ENCODE peak calls at places on chromosomes 11 and 22, in five cellular contexts. One of them, this sample, is unnamed.

GRCh38 chr11:120816711-120817110 is 207.2 kb upstream of the TBCEL start:
- DNase-seq in IMR-90: no peak
- DNase-seq in H1: no peak
- DNase-seq in mesenchymal stem cell: no peak
- DNase-seq in trophoblast cell: no peak
- DNase-seq in this sample: no peak

GRCh38 chr22:24578355-24579241 is 14.3 kb downstream of the LRRC75B start:
- DNase-seq in IMR-90: peak; percentile 20
- DNase-seq in H1: no peak
- DNase-seq in mesenchymal stem cell: peak; percentile 13
- DNase-seq in trophoblast cell: peak; percentile 63
- DNase-seq in this sample: no peak

GRCh38 chr22:45320326-45320976 is 10.7 kb downstream of the FAM118A start:
- DNase-seq in IMR-90: peak; percentile 75
- DNase-seq in H1: no peak
- DNase-seq in mesenchymal stem cell: no peak
- DNase-seq in trophoblast cell: no peak
- DNase-seq in this sample: no peak

GRCh38 chr11:96132437-96132836 is 208.5 kb upstream of the MTMR2 start:
- DNase-seq in IMR-90: peak; percentile 46
- DNase-seq in H1: no peak
- DNase-seq in mesenchymal stem cell: peak; percentile 41
- DNase-seq in trophoblast cell: no peak
- DNase-seq in this sample: no peak

GRCh38 chr11:42145311-42145710 is 685.9 kb upstream of the LRRC4C start:
- DNase-seq in IMR-90: no peak
- DNase-seq in H1: no peak
- DNase-seq in mesenchymal stem cell: no peak
- DNase-seq in trophoblast cell: no peak
- DNase-seq in this sample: no peak

GRCh38 chr11:117829369-117829725 is 4.8 kb upstream of the FXYD2 start:
- DNase-seq in IMR-90: no peak
- DNase-seq in H1: no peak
- DNase-seq in mesenchymal stem cell: no peak
- DNase-seq in trophoblast cell: no peak
- DNase-seq in this sample: no peak

GRCh38 chr11:69215784-69216415 is 60.2 kb downstream of the SMIM38 start:
- DNase-seq in IMR-90: peak; percentile 71
- DNase-seq in H1: no peak
- DNase-seq in mesenchymal stem cell: peak; percentile 62
- DNase-seq in trophoblast cell: no peak
- DNase-seq in this sample: no peak

GRCh38 chr11:57458410-57459111 is 1.8 kb upstream of the RTN4RL2 start:
- DNase-seq in IMR-90: peak; percentile 11
- DNase-seq in H1: no peak
- DNase-seq in mesenchymal stem cell: peak; percentile 38
- DNase-seq in trophoblast cell: peak; percentile 65
- DNase-seq in this sample: no peak

GRCh38 chr11:8293171-8293570 is 29.5 kb upstream of the LMO1 start:
- DNase-seq in IMR-90: no peak
- DNase-seq in H1: no peak
- DNase-seq in mesenchymal stem cell: no peak
- DNase-seq in trophoblast cell: no peak
- DNase-seq in this sample: no peak

GRCh38 chr11:111635706-111636045 is 33.4 kb downstream of the SIK2 start:
- DNase-seq in IMR-90: peak; percentile 67
- DNase-seq in H1: no peak
- DNase-seq in mesenchymal stem cell: no peak
- DNase-seq in trophoblast cell: no peak
- DNase-seq in this sample: no peak

GRCh38 chr22:39500101-39500500 is 2.0 kb upstream of the MIEF1 start:
- DNase-seq in IMR-90: no peak
- DNase-seq in H1: no peak
- DNase-seq in mesenchymal stem cell: no peak
- DNase-seq in trophoblast cell: no peak
- DNase-seq in this sample: no peak

GRCh38 chr11:28168718-28169117 is 60.5 kb downstream of the METTL15 start:
- DNase-seq in IMR-90: no peak
- DNase-seq in H1: no peak
- DNase-seq in mesenchymal stem cell: no peak
- DNase-seq in trophoblast cell: peak; percentile 8
- DNase-seq in this sample: no peak

GRCh38 chr11:121810291-121810690 is 305.7 kb downstream of the BLID start:
- DNase-seq in IMR-90: peak; percentile 88
- DNase-seq in H1: no peak
- DNase-seq in mesenchymal stem cell: peak; percentile 18
- DNase-seq in trophoblast cell: no peak
- DNase-seq in this sample: no peak

GRCh38 chr22:36083056-36083455 is 54.4 kb upstream of the RBFOX2 start:
- DNase-seq in IMR-90: no peak
- DNase-seq in H1: no peak
- DNase-seq in mesenchymal stem cell: no peak
- DNase-seq in trophoblast cell: peak; percentile 86
- DNase-seq in this sample: no peak

GRCh38 chr11:32385998-32386397 is 49.3 kb downstream of the WT1 start:
- DNase-seq in IMR-90: peak; percentile 41
- DNase-seq in H1: peak; percentile 21
- DNase-seq in mesenchymal stem cell: peak; percentile 71
- DNase-seq in trophoblast cell: peak; percentile 38
- DNase-seq in this sample: peak; percentile 11
- H3K79me1 ChIP-seq in IMR-90: no peaks in the 10 kb centered on the region
- H3K79me1 ChIP-seq in H1: no peaks in the 10 kb centered on the region
- H3K79me1 ChIP-seq in mesenchymal stem cell: no peaks in the 10 kb centered on the region
- H3K79me1 ChIP-seq in trophoblast cell: peaks cover 17% of the 10 kb centered on the region
- H3K79me1 ChIP-seq in this sample: no peaks in the 10 kb centered on the region

GRCh38 chr11:76786053-76787014 is 3.2 kb downstream of the TSKU start:
- DNase-seq in IMR-90: no peak
- DNase-seq in H1: no peak
- DNase-seq in mesenchymal stem cell: no peak
- DNase-seq in trophoblast cell: no peak
- DNase-seq in this sample: no peak
- H3K4me3 ChIP-seq in IMR-90: no peak overlapping the region
- H3K4me3 ChIP-seq in H1: no peak overlapping the region
- H3K4me3 ChIP-seq in mesenchymal stem cell: no peak overlapping the region
- H3K4me3 ChIP-seq in trophoblast cell: no peak overlapping the region
- H3K4me3 ChIP-seq in this sample: no peak overlapping the region

GRCh38 chr11:102914238-102915043 is 39.7 kb upstream of the MMP12 start:
- DNase-seq in IMR-90: peak; percentile 56
- DNase-seq in H1: peak; percentile 19
- DNase-seq in mesenchymal stem cell: peak; percentile 55
- DNase-seq in trophoblast cell: peak; percentile 53
- DNase-seq in this sample: peak; percentile 14
- H2AFZ ChIP-seq in IMR-90: no peak overlapping the region
- H2AFZ ChIP-seq in H1: peak overlapping the region; percentile 91
- H2AFZ ChIP-seq in mesenchymal stem cell: no peak overlapping the region
- H2AFZ ChIP-seq in trophoblast cell: no peak overlapping the region
- H2AFZ ChIP-seq in this sample: no peak overlapping the region

DNA sequence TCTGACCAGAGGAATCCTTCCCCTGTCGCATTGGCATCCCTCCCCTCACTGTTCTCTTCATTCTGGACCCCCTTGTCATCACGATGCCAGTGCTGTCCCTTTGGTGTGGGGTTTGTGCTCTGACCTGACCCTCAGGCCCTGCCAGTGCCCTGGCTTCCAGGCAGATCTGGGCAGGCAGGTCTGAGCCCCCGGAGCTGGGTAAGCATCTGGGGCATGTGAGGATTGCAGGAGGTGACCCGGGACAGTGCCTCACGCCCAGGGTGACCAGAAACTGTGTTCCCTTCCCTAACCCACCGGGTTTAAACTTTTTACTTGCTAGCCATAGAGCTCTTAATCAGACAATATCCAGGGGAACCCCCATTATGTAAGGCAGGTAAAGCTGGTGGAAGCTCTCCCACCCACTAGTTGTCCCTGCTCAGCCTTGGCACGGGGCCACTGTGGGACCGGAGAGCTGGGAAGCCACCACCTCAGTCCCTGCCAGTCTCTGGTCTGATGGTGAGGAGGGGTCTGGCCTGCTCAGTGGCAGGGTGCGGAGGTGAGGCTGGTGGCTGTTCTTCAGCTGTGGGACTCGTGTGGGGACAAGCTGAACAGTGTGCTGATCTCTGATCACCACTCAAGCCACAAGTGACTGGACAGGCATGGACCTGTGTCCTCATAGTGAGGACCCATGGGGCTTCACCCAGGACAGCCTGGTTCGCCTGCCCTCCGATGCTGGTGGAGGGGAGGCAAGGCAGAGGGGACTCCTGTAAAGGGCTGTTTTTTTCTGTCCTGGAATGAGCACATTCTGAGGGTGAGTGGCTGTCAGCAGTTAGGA is 38.0 kb downstream of the BCR start:
- DNase-seq in IMR-90: no peak
- DNase-seq in H1: no peak
- DNase-seq in mesenchymal stem cell: no peak
- DNase-seq in trophoblast cell: no peak
- DNase-seq in this sample: no peak
- H3K79me1 ChIP-seq in IMR-90: peaks cover 96% of the 10 kb centered on the region
- H3K79me1 ChIP-seq in H1: peaks cover 55% of the 10 kb centered on the region
- H3K79me1 ChIP-seq in mesenchymal stem cell: peaks cover 44% of the 10 kb centered on the region
- H3K79me1 ChIP-seq in trophoblast cell: peaks cover 2% of the 10 kb centered on the region
- H3K79me1 ChIP-seq in this sample: peaks cover 17% of the 10 kb centered on the region

GRCh38 chr22:20324139-20324516 is 4.3 kb upstream of the DGCR6L start:
- DNase-seq in IMR-90: no peak
- DNase-seq in H1: no peak
- DNase-seq in mesenchymal stem cell: no peak
- DNase-seq in trophoblast cell: no peak
- DNase-seq in this sample: no peak
- H3K4me3 ChIP-seq in IMR-90: no peak overlapping the region
- H3K4me3 ChIP-seq in H1: no peak overlapping the region
- H3K4me3 ChIP-seq in mesenchymal stem cell: no peak overlapping the region
- H3K4me3 ChIP-seq in trophoblast cell: no peak overlapping the region
- H3K4me3 ChIP-seq in this sample: no peak overlapping the region

This sample was measured in neuronal stem cell.